ENCODE peak calls at places on chromosome 1, in five cellular contexts. P is GM23338, M is PC-3, N is OCI-LY7, A is neural progenitor cell. B is an unnamed sample. For H3K79me2, the result is how much of the 10 kb centered on the place peaks cover.

GRCh38 chr1:115531806-115532359 is 109.9 kb upstream of the VANGL1 start:
- DNase-seq in N (no peak), A (peak), M (no peak), P (no peak), B (no peak)

GRCh38 chr1:231693361-231694080 is 66.9 kb downstream of the DISC1 start:
- DNase-seq in A (no peak), M (no peak), N (no peak), P (no peak), B (no peak)

GRCh38 chr1:42998381-42998780 is 39.7 kb upstream of the SLC2A1 start:
- DNase-seq in N (no peak), A (no peak), P (no peak), M (no peak), B (peak)

GRCh38 chr1:221230605-221231004 is 351.4 kb downstream of the HLX start:
- DNase-seq in N (no peak), P (no peak), M (peak), A (no peak), B (peak)

GRCh38 chr1:247857069-247857985 is at the start of gene TRIM58:
- DNase-seq in A (no peak), M (peak), N (no peak), P (peak), B (no peak)

GRCh38 chr1:68148631-68149030 is 83.7 kb downstream of the WLS start:
- DNase-seq in P (no peak), A (no peak), M (no peak), N (no peak), B (no peak)

GRCh38 chr1:29784276-29785136 is 548.2 kb downstream of the PTPRU start:
- DNase-seq in P (no peak), A (no peak), N (no peak), M (no peak), B (no peak)

GRCh38 chr1:189929501-189930099 is 548.1 kb downstream of the BRINP3 start:
- DNase-seq in P (peak), A (no peak), N (no peak), M (peak), B (no peak)

GRCh38 chr1:87202922-87203655 is 125.6 kb upstream of the LMO4 start:
- DNase-seq in N (no peak), P (no peak), M (no peak), A (no peak), B (no peak)

GRCh38 chr1:221478050-221478949 is 263.6 kb downstream of the DUSP10 start:
- DNase-seq in P (peak), A (peak), N (peak), M (peak), B (peak)

GRCh38 chr1:217718873-217719272 is 87.7 kb downstream of the SPATA17 start:
- DNase-seq in N (no peak), M (peak), P (no peak), A (no peak), B (peak)

GRCh38 chr1:21217812-21218596 is 41.3 kb upstream of the EIF4G3 start:
- DNase-seq in A (peak), P (peak), M (peak), N (peak), B (peak)

GRCh38 chr1:160520582-160520981 is 2.5 kb downstream of the SLAMF6 start:
- DNase-seq in A (no peak), N (no peak), M (peak), P (no peak), B (peak)

GRCh38 chr1:223034270-223034798 is 108.7 kb downstream of the TLR5 start:
- DNase-seq in M (no peak), A (no peak), N (no peak), P (no peak), B (no peak)

GRCh38 chr1:220516014-220516721 is 11.8 kb upstream of the MARK1 start:
- DNase-seq in P (no peak), N (no peak), A (no peak), M (no peak), B (no peak)

GRCh38 chr1:232767381-232768074 is 37.7 kb upstream of the MAP10 start:
- DNase-seq in P (no peak), N (no peak), A (no peak), M (peak), B (peak)

GRCh38 chr1:62508187-62508758 is 71.4 kb downstream of the USP1 start:
- DNase-seq in N (peak), A (peak), M (peak), P (peak), B (peak)

GRCh38 chr1:9112961-9113880 is 15.7 kb downstream of the GPR157 start:
- DNase-seq in P (no peak), A (no peak), M (peak), N (no peak), B (no peak)

GRCh38 chr1:144101397-144102050 is 129.7 kb upstream of the FAM72C start:
- DNase-seq in M (peak), P (no peak), A (no peak), N (no peak), B (peak)

GRCh38 chr1:26597629-26598039 is 68.1 kb downstream of the RPS6KA1 start:
- DNase-seq in N (peak), A (peak), P (peak), M (peak), B (peak)

GRCh38 chr1:204178487-204179281 is 12.5 kb upstream of the REN start:
- DNase-seq in P (no peak), A (no peak), N (no peak), M (no peak), B (no peak)

GRCh38 chr1:27057389-27057788 is 44.7 kb upstream of the TENT5B start:
- DNase-seq in A (peak), N (no peak), P (peak), M (no peak), B (no peak)

GRCh38 chr1:8680628-8681316 is 136.7 kb downstream of the RERE start:
- DNase-seq in P (no peak), M (no peak), N (no peak), A (no peak), B (no peak)

GRCh38 chr1:76759950-76760349 is 107.3 kb upstream of the ST6GALNAC5 start:
- DNase-seq in N (no peak), P (no peak), M (no peak), A (no peak), B (peak)

GRCh38 chr1:199685369-199685768 is 342.1 kb upstream of the NR5A2 start:
- DNase-seq in M (peak), P (no peak), N (no peak), A (no peak), B (peak)

GRCh38 chr1:162059721-162060120 is 9.8 kb upstream of the NOS1AP start:
- DNase-seq in N (no peak), P (no peak), A (no peak), M (no peak), B (no peak)

GRCh38 chr1:167441222-167441621 is 77.1 kb downstream of the CD247 start:
- DNase-seq in N (no peak), P (no peak), A (no peak), M (peak), B (no peak)

GRCh38 chr1:82323144-82323543 is 522.4 kb downstream of the ADGRL2 start:
- DNase-seq in A (no peak), N (no peak), M (no peak), P (no peak), B (no peak)

GRCh38 chr1:248841702-248842395 is 3.8 kb downstream of the ZNF672 start:
- DNase-seq in A (peak), P (peak), M (peak), N (peak), B (peak)

GRCh38 chr1:28480308-28480707 is 25.5 kb upstream of the RCC1 start:
- DNase-seq in M (no peak), A (no peak), N (no peak), P (no peak), B (no peak)

GRCh38 chr1:41918450-41919043 is at the start of gene HIVEP3:
- DNase-seq in N (no peak), A (peak), P (peak), M (peak), B (peak)

GRCh38 chr1:12339410-12339809 is 109.6 kb downstream of the VPS13D start:
- DNase-seq in M (peak), P (peak), N (no peak), A (no peak), B (peak)

GRCh38 chr1:167715653-167716302 is 6.0 kb upstream of the MPZL1 start:
- DNase-seq in P (no peak), N (no peak), A (no peak), M (peak), B (no peak)

GRCh38 chr1:202283379-202283844 is 58.3 kb downstream of the UBE2T start:
- DNase-seq in M (peak), A (no peak), P (no peak), N (peak), B (peak)

GRCh38 chr1:44276901-44277300 is 63.6 kb downstream of the DMAP1 start:
- DNase-seq in M (peak), P (no peak), N (no peak), A (no peak), B (peak)

GRCh38 chr1:101027194-101027772 is 1.7 kb upstream of the DPH5 start:
- DNase-seq in A (no peak), N (no peak), M (no peak), P (no peak), B (no peak)
- H3K79me2 ChIP-seq in A (half or more), N (half or more), M (under half), P (half or more), B (half or more)

GRCh38 chr1:109295712-109296415 is 10.9 kb downstream of the MYBPHL start:
- DNase-seq in P (no peak), N (no peak), A (no peak), M (no peak), B (no peak)
- TF ChIP-seq EZH2phosphoT487 in P (no peak), N (no peak), A (no peak), M (no peak), B (no peak)

GRCh38 chr1:50975436-50975835 is 5.4 kb downstream of the CDKN2C start:
- DNase-seq in A (no peak), N (no peak), M (peak), P (no peak), B (no peak)

GRCh38 chr1:50976111-50976889 is 6.3 kb downstream of the CDKN2C start:
- DNase-seq in A (peak), P (peak), M (peak), N (peak), B (no peak)

GRCh38 chr1:50977575-50978143 is 7.6 kb downstream of the CDKN2C start:
- DNase-seq in N (peak), P (peak), M (peak), A (peak), B (peak)

GRCh38 chr1:50978144-50978851 is 8.3 kb downstream of the CDKN2C start:
- DNase-seq in A (peak), M (peak), P (peak), N (peak), B (peak)

GRCh38 chr1:50976890-50977574 is 7.0 kb downstream of the CDKN2C start:
- DNase-seq in P (peak), M (peak), N (peak), A (peak), B (peak)
- H3K79me2 ChIP-seq in P (under half), M (half or more), N (under half), A (under half), B (half or more)

GRCh38 chr1:93448292-93448982 is 519 bp downstream of the FNBP1L start:
- DNase-seq in N (no peak), M (peak), A (peak), P (peak), B (peak)

GRCh38 chr1:93450331-93450730 is 2.4 kb downstream of the FNBP1L start:
- DNase-seq in M (no peak), P (no peak), A (no peak), N (no peak), B (no peak)

GRCh38 chr1:93447481-93448291 is at the start of gene FNBP1L:
- DNase-seq in A (peak), P (peak), N (no peak), M (peak), B (peak)

GRCh38 chr1:93446837-93447451 is 974 bp upstream of the FNBP1L start:
- DNase-seq in P (peak), A (no peak), M (peak), N (no peak), B (peak)

DNA sequence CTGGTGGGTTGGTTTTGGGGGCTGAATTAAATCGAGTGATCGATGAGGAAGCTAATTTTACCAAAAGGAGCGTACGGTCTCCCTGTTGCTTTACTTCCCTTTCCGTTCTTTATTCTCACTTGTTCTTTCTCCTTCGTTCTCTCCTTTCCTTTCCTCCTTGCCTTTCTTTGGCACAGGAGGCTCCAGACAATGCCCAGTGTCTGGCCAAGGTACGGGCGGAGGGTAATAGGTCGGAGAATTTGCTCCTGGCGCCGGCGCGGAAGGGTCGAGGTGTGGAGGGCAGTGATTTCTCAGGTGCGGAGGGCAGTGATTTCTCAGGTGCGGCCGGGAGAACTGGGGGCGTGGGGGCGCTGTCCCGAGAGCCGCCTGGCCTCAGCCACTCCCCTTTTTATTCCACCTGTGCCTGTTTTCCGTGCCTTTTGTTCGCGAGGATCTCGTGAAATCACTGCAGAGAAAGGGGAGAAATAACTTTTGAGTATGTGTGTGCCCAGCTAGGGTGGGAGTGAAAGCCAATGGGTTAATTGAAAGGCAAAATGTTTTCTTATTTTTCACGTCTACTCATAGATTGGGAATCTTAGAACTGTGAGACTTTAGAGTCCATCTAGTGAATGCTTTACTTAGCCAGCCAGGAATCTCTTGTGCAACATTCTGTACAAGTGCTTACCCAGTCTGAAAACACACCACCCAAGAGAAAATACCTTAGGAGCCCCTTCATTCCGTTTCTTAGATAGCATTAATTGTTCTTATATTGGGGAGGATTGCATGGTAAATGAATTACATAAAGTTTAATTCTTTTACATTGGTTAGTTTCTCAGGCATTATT is 1.3 kb downstream of the FNBP1L start:
- DNase-seq in P (peak), N (no peak), A (peak), M (peak), B (peak)
- TF ChIP-seq EZH2phosphoT487 in P (no peak), N (no peak), A (no peak), M (no peak), B (no peak)

GRCh38 chr1:35932158-35932636 is 1.3 kb downstream of the AGO3 start:
- DNase-seq in N (no peak), A (no peak), M (no peak), P (no peak), B (peak)

GRCh38 chr1:35929730-35930592 is 944 bp upstream of the AGO3 start:
- DNase-seq in A (peak), P (peak), M (peak), N (peak), B (peak)

GRCh38 chr1:35932941-35933340 is 2.0 kb downstream of the AGO3 start:
- DNase-seq in N (no peak), M (no peak), A (no peak), P (no peak), B (no peak)

GRCh38 chr1:35931424-35932157 is 686 bp downstream of the AGO3 start:
- DNase-seq in M (peak), N (no peak), P (no peak), A (peak), B (peak)

DNA sequence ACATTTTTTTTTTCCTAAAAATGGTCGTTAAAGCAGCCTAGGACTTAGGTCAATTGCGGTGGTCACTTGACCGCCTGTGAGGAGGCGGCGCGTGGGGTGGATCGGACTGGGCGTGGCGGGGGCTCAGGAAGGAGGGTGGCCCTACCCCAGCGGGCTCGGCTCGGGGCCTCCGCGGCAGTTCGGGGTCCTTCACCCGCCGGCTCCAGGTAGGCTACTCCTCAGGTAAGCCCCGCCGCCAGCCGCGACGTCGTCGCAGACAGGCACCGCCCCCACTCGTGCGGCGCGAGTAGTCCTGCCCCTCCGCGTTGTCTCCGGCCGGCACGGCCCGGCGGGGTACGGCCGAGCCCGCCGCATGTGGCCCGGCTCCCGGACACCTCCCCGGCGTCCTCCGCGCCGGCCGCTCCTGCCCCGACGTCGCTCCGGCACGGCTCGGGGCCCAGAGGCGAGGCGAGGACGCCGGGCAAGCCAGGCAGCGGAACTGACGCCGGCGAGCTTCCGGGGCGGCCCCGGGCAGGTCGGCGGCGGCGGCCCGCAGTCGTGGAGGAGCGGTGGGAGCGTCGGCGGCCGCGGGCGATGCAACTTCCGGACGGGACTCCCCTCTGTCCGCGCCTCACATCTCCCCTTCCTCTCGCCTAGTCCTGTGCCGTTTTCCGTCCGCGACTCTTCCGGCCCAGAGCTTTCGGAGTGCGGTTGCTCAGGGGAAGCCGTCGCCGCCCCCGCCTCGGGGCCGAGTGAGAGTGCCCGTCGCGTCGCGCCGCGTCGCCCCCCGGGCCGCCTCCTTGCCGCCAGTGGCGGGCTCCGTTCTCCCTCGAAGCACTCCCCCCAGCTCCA is at the start of gene AGO3:
- DNase-seq in M (peak), P (peak), A (peak), N (peak), B (peak)
- H3K79me2 ChIP-seq in M (half or more), P (under half), A (under half), N (half or more), B (half or more)

DNA sequence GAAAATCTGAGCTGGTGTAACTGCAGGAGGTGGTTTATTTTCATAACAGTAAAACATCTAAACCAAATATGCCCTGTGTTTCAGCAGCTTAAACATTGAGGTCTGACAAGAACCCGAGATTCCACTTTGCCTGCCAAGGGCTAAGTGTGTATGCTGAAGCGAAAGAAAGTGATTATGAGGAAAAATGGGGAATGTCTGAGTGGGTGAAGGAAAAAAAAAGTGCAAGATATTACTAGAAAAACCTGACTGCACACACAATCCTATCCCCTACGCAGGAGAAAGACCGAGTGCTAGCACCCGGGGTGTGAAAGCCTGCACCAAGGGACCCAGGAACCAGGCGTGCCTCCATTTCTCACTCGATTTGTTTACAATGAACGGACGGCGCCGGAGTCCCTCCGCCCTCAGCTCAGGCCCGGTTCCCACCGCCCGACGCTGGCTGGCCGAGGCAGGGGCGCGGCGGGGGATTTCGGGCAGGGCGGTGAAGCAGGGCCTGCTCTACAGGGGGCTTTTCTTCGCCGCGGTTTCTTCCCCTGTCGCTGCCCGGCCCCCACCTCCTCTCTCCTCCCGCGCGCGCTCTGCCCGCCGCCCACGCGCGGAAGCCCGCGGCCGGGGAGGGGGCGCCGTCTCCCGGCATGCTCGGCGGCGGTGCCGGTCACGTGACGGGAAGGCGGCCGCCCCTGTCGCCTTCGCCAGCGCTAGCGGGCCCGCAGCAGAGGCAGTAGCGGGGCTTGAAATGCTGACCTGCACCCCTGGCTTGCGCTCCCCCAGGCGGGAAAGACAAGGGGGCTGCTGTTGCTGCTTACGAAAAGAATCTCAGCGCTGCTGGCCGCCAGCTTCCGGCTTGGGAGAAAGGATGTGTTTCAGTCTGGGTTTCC is 35.9 kb downstream of the ITPKB start:
- DNase-seq in M (peak), N (peak), A (peak), P (peak), B (peak)
- TF ChIP-seq EZH2phosphoT487 in M (no peak), N (no peak), A (no peak), P (no peak), B (no peak)